ENCODE peak calls at places on chromosomes 4 and X, in four cellular contexts. One of them, this sample, is unnamed.

GRCh38 chr4:86223472-86223871 is 136.4 kb downstream of the MAPK10 start:
- DNase-seq in kidney epithelial cell: no peak
- DNase-seq in amniotic stem cell: no peak
- DNase-seq in suprapubic skin: no peak
- DNase-seq in this sample: no peak

GRCh38 chr4:169438057-169438480 is 167.3 kb upstream of the SH3RF1 start:
- DNase-seq in suprapubic skin: no peak
- DNase-seq in amniotic stem cell: no peak
- DNase-seq in kidney epithelial cell: no peak
- DNase-seq in this sample: no peak

GRCh38 chr4:123699823-123700822 is 303.5 kb downstream of the SPRY1 start:
- DNase-seq in amniotic stem cell: peak
- DNase-seq in kidney epithelial cell: peak
- DNase-seq in suprapubic skin: no peak
- DNase-seq in this sample: no peak

GRCh38 chrX:31931225-31931624 is 859.4 kb upstream of the FTHL17 start:
- DNase-seq in kidney epithelial cell: peak
- DNase-seq in suprapubic skin: no peak
- DNase-seq in amniotic stem cell: no peak
- DNase-seq in this sample: no peak

GRCh38 chr4:168449740-168450442 is 30.4 kb downstream of the DDX60L start:
- DNase-seq in suprapubic skin: no peak
- DNase-seq in kidney epithelial cell: peak
- DNase-seq in amniotic stem cell: no peak
- DNase-seq in this sample: no peak

GRCh38 chrX:87572911-87573310 is 55.3 kb downstream of the KLHL4 start:
- DNase-seq in suprapubic skin: no peak
- DNase-seq in amniotic stem cell: no peak
- DNase-seq in kidney epithelial cell: no peak
- DNase-seq in this sample: no peak

GRCh38 chr4:40301592-40301991 is 33.5 kb upstream of the CHRNA9 start:
- DNase-seq in amniotic stem cell: no peak
- DNase-seq in suprapubic skin: no peak
- DNase-seq in kidney epithelial cell: no peak
- DNase-seq in this sample: no peak

GRCh38 chrX:116490091-116490490 is 27.3 kb upstream of the CT83 start:
- DNase-seq in kidney epithelial cell: no peak
- DNase-seq in amniotic stem cell: no peak
- DNase-seq in suprapubic skin: no peak
- DNase-seq in this sample: no peak

GRCh38 chr4:39541987-39542632 is 14.9 kb upstream of the UGDH start:
- DNase-seq in amniotic stem cell: no peak
- DNase-seq in kidney epithelial cell: no peak
- DNase-seq in suprapubic skin: no peak
- DNase-seq in this sample: no peak

GRCh38 chrX:10158279-10158939 is 1.6 kb downstream of the CLCN4 start:
- DNase-seq in suprapubic skin: no peak
- DNase-seq in kidney epithelial cell: no peak
- DNase-seq in amniotic stem cell: no peak
- DNase-seq in this sample: peak

GRCh38 chr4:173185832-173186545 is 17.4 kb downstream of the GALNT7 start:
- DNase-seq in kidney epithelial cell: no peak
- DNase-seq in amniotic stem cell: no peak
- DNase-seq in suprapubic skin: no peak
- DNase-seq in this sample: no peak

GRCh38 chrX:150227321-150227860 is 135.7 kb upstream of the MAMLD1 start:
- DNase-seq in kidney epithelial cell: no peak
- DNase-seq in amniotic stem cell: no peak
- DNase-seq in suprapubic skin: no peak
- DNase-seq in this sample: no peak

GRCh38 chr4:147526272-147526654 is 45.4 kb downstream of the EDNRA start:
- DNase-seq in suprapubic skin: no peak
- DNase-seq in amniotic stem cell: no peak
- DNase-seq in kidney epithelial cell: no peak
- DNase-seq in this sample: no peak

GRCh38 chr4:109913842-109914241 is 1.2 kb downstream of the EGF start:
- DNase-seq in amniotic stem cell: no peak
- DNase-seq in kidney epithelial cell: no peak
- DNase-seq in suprapubic skin: no peak
- DNase-seq in this sample: no peak

GRCh38 chr4:16785800-16786527 is 112.5 kb downstream of the LDB2 start:
- DNase-seq in kidney epithelial cell: no peak
- DNase-seq in amniotic stem cell: peak
- DNase-seq in suprapubic skin: no peak
- DNase-seq in this sample: no peak